ENCODE peak calls at places on chromosomes 2 and 18, in five cellular contexts. E is A549, M is K562, G is GM23338, D is Panc1. X is an unnamed sample.

GRCh38 chr2:7773974-7774365 is 856.8 kb downstream of the RNF144A start:
- DNase-seq in E (no peak), M (no peak), G (no peak), D (no peak), X (no peak)

GRCh38 chr18:3186678-3187658 is 32.8 kb downstream of the MYOM1 start:
- DNase-seq in E (peak), M (peak), G (no peak), D (no peak), X (no peak)

GRCh38 chr2:35463805-35464596 is 891.6 kb upstream of the CRIM1 start:
- DNase-seq in E (no peak), M (no peak), G (no peak), D (no peak), X (no peak)

GRCh38 chr2:237866119-237866621 is 6.7 kb downstream of the RAMP1 start:
- DNase-seq in E (no peak), M (no peak), G (no peak), D (no peak), X (no peak)

GRCh38 chr2:27075219-27075871 is 3.1 kb upstream of the EMILIN1 start:
- DNase-seq in E (no peak), M (no peak), G (no peak), D (no peak), X (no peak)

GRCh38 chr2:168310580-168310979 is 63.2 kb upstream of the STK39 start:
- DNase-seq in E (no peak), M (no peak), G (no peak), D (no peak), X (no peak)

GRCh38 chr18:25560369-25560768 is 208.4 kb upstream of the ZNF521 start:
- DNase-seq in E (no peak), M (no peak), G (no peak), D (no peak), X (no peak)

GRCh38 chr18:53457068-53457467 is 767.4 kb downstream of the MBD2 start:
- DNase-seq in E (no peak), M (no peak), G (no peak), D (no peak), X (no peak)

GRCh38 chr2:108982259-108982679 is 6.8 kb downstream of the EDAR start:
- DNase-seq in E (peak), M (no peak), G (no peak), D (no peak), X (no peak)

GRCh38 chr2:11746807-11747459 is 501 bp downstream of the LPIN1 start:
- DNase-seq in E (peak), M (no peak), G (peak), D (no peak), X (no peak)

GRCh38 chr2:38747007-38747424 is 4.1 kb downstream of the SRSF7 start:
- DNase-seq in E (no peak), M (no peak), G (no peak), D (no peak), X (no peak)

GRCh38 chr2:86235196-86235980 is 36.1 kb downstream of the MRPL35 start:
- DNase-seq in E (no peak), M (no peak), G (no peak), D (no peak), X (no peak)
- TF ChIP-seq REST in E (no peak), M (no peak), G (no peak), D (no peak), X (no peak)

DNA sequence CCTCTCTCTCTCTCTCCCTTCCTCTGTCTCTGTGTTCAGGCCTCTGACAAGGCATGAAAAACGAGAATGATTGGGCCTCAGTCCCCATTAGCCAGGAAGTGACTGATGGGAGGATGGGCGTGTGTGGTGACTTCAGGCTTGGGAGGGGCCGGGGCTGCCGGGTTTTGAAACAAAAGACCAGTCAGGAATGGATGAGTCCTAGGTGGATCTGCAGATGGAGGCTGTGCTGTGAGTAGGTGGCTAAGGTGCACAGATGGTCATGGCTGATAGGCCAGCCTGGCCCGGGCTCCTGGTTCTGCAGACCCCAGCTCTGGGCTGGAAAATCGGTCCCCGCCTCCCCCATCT is 93.4 kb downstream of the CMPK2 start:
- DNase-seq in E (no peak), M (peak), G (peak), D (no peak), X (no peak)
- TF ChIP-seq REST in E (no peak), M (no peak), G (no peak), D (no peak), X (no peak)

DNA sequence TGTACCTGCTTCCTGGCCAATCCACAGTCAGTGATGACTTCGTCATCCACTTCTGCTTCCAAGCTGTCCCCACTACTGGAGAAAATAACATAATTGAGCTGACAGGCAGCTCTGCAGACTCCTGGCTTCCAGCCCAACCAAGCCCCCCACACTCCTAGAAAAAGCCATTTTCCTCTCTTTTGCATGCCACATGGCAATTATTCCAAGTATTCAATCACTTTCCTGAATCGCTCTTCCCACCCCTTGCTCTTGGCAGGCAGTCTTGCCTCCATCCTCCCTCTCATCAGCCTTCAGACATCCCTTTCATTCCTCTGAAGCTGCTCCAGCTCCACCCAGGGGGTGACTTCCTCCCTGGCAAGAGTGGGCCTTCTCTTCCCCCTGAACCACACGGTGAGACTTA is 14.3 kb upstream of the ST8SIA5 start:
- DNase-seq in E (no peak), M (no peak), G (no peak), D (no peak), X (no peak)
- TF ChIP-seq REST in E (no peak), M (no peak), G (no peak), D (no peak), X (no peak)

GRCh38 chr2:170359466-170359865 is 181.5 kb downstream of the MYO3B start:
- DNase-seq in E (no peak), M (no peak), G (no peak), D (no peak), X (no peak)

GRCh38 chr2:170354855-170355649 is 177.1 kb downstream of the MYO3B start:
- DNase-seq in E (no peak), M (no peak), G (no peak), D (no peak), X (no peak)

GRCh38 chr2:170350929-170351826 is 173.2 kb downstream of the MYO3B start:
- DNase-seq in E (no peak), M (no peak), G (no peak), D (no peak), X (no peak)

DNA sequence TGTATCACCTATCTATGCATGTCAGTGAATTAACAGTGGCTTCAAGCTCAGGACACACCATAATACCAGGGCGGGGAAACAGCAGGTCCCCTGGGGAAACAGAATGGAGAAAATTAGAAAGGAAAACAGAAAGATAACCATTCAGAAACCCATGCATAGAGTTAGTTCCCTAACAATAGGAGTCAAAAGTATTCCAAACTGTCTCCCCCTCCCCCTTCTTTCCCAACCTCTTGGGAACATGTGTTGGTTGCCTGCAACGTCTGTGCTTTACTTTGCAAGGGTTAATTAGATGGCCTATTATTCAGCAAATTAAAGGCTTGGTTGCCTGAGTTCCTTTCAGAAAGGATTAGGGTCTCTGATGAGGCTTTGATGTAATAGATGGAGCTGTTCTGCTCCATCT is 176.5 kb downstream of the MYO3B start:
- DNase-seq in E (no peak), M (no peak), G (peak), D (no peak), X (no peak)
- TF ChIP-seq REST in E (no peak), M (no peak), G (no peak), D (no peak), X (no peak)

DNA sequence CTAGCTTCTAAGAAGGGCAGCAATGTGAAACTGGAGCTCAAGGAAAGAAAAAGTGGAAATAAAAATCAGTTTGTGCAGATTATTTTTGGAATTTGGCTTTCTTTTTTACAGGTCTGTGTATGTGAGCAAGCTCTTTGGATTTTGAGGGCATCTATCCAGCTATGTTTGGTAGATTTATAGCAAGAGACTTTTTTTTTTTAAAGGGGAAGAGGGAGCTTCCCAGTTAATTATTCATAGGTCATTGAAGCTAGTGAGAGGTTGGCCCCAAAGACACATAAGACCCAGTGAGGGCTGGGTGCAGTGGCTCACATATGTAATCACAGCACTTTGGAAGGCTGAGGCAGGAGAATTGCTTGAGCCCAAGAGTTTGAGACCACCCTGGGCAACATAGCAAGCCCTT is 24.0 kb upstream of the COLEC12 start:
- DNase-seq in E (no peak), M (no peak), G (no peak), D (no peak), X (no peak)
- TF ChIP-seq REST in E (no peak), M (no peak), G (no peak), D (no peak), X (no peak)

DNA sequence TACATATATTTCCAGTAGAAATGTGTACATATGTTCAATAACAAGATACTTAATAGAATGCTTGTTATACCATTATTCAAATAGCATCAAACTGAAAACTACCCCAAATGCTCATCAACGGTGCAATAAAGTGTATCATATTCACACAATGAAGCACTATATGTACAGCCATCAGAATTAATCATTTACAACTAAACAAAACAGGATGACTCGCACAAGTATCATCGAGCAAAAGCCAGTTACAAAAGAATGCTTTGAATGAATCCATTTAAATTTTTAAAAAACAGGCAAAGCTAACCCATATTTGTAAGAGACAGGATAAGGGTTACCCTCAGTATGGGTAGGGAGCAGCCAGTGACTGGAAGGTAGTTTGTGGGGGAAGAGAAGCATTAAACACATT is 132.8 kb upstream of the PDE1A start:
- DNase-seq in E (no peak), M (no peak), G (no peak), D (no peak), X (no peak)
- TF ChIP-seq REST in E (no peak), M (no peak), G (no peak), D (no peak), X (no peak)

GRCh38 chr18:73119574-73119973 is 251.8 kb upstream of the NETO1 start:
- DNase-seq in E (no peak), M (no peak), G (no peak), D (no peak), X (no peak)
- TF ChIP-seq REST in E (no peak), M (no peak), G (no peak), D (no peak), X (no peak)

DNA sequence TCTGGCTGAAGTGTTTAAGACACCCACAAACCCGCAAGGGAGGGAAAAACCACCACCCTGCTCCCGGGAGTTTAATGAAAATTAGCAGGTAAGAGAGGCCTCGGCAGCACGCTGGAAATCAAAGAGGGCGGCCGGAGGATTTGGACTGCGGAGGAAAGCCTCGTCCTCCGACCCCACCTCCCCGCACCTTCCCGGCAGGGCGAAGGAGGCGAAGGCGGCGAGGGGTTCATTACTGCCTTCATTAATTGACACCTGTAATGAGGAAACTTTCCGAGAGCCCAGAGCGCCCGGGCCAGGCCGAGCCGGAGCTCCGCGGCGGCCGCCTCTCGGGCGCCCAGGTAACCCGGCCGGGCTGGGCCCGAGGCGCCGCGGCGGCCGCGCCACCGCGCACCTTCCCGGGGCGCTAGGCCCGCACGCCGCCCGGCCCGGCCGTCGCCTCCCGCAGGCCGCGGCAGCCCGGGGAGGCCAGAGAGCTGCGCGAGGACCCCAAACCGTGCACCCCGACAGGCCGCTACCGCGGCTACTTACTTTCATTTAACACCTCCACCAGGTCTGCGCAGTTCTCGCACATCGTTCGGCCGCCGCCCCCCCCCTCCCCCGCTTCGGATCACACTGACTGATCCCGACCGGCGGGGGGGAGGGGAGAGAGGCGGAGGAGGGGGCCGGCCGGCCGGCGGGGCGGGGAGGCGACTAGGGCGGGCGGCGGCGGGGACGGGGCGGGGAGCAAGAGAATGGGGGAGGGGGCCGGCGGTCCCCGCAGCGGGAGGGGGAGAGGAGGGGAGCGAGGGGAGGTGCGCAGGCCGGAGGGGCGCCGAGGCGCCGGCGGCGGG is 550 bp downstream of the USP34 start:
- DNase-seq in E (peak), M (peak), G (peak), D (no peak), X (peak)
- TF ChIP-seq REST in E (no peak), M (no peak), G (no peak), D (no peak), X (no peak)

X was measured in HL-60.